ENCODE peak calls at places on chromosomes 7 and 10, in eight cellular contexts. D, Q, T, Y, B, O, N and U are unnamed samples.

GRCh38 chr10:79463578-79464496 is 18.4 kb upstream of the ZCCHC24 start:
- DNase-seq in N (no peak), Q (no peak), O (no peak), Y (no peak), D (no peak), T (no peak), B (no peak), U (peak)

GRCh38 chr10:29691564-29692064 is 56.8 kb upstream of the SVIL start:
- DNase-seq in O (peak), D (no peak), Q (no peak), Y (peak), B (no peak), T (no peak), N (peak), U (no peak)

GRCh38 chr7:131325179-131325840 is 2.4 kb upstream of the MKLN1 start:
- DNase-seq in D (no peak), Q (no peak), Y (peak), T (no peak), B (no peak), N (no peak), O (no peak), U (no peak)

GRCh38 chr10:20963721-20964595 is 66.8 kb upstream of the NEBL start:
- DNase-seq in Y (no peak), Q (no peak), O (no peak), T (no peak), B (no peak), D (no peak), N (no peak), U (no peak)

GRCh38 chr7:50393076-50393475 is 57.1 kb downstream of the FIGNL1 start:
- DNase-seq in Y (no peak), D (no peak), B (no peak), O (no peak), T (no peak), N (no peak), Q (no peak), U (no peak)

GRCh38 chr7:95917622-95918021 is 145.3 kb downstream of the DYNC1I1 start:
- DNase-seq in D (no peak), N (no peak), O (no peak), T (no peak), B (no peak), Y (no peak), Q (no peak), U (no peak)

GRCh38 chr7:111650456-111650999 is 88.2 kb upstream of the IMMP2L start:
- DNase-seq in N (peak), T (no peak), B (peak), Y (peak), D (no peak), O (peak), Q (no peak), U (no peak)

GRCh38 chr7:97835296-97836138 is 36.7 kb downstream of the ASNS start:
- DNase-seq in D (peak), O (peak), Y (peak), T (peak), N (peak), B (peak), Q (peak), U (peak)

GRCh38 chr7:111392294-111392693 is 170.0 kb downstream of the IMMP2L start:
- DNase-seq in D (no peak), Y (no peak), O (no peak), B (no peak), Q (no peak), T (no peak), N (no peak), U (no peak)

GRCh38 chr10:64449603-64450002 is 928.4 kb downstream of the REEP3 start:
- DNase-seq in T (no peak), O (no peak), D (no peak), Q (no peak), Y (no peak), B (no peak), N (no peak), U (no peak)

GRCh38 chr7:43630466-43630865 is 47.6 kb downstream of the STK17A start:
- DNase-seq in N (no peak), B (no peak), Y (no peak), D (no peak), O (no peak), T (no peak), Q (no peak), U (no peak)

GRCh38 chr10:33231621-33232350 is 102.7 kb downstream of the NRP1 start:
- DNase-seq in Q (no peak), B (no peak), O (no peak), D (no peak), Y (no peak), T (no peak), N (no peak), U (no peak)

GRCh38 chr7:35524112-35524804 is 170.7 kb downstream of the HERPUD2 start:
- DNase-seq in N (no peak), Q (no peak), T (no peak), O (no peak), D (no peak), Y (no peak), B (no peak), U (no peak)

GRCh38 chr10:76723781-76724336 is 913.7 kb downstream of the KCNMA1 start:
- DNase-seq in O (no peak), D (peak), B (no peak), Y (no peak), N (no peak), T (no peak), Q (no peak), U (no peak)

GRCh38 chr7:141359740-141360413 is 191.3 kb upstream of the AGK start:
- DNase-seq in O (no peak), N (no peak), D (no peak), Y (no peak), Q (no peak), B (no peak), T (no peak), U (no peak)

GRCh38 chr10:43644252-43644651 is 4.4 kb downstream of the ZNF32 start:
- DNase-seq in Q (no peak), N (no peak), D (no peak), T (no peak), B (no peak), O (no peak), Y (no peak), U (no peak)

GRCh38 chr10:87546221-87546620 is 41.5 kb downstream of the MINPP1 start:
- DNase-seq in Y (peak), B (peak), N (no peak), Q (no peak), T (no peak), D (no peak), O (no peak), U (no peak)

GRCh38 chr10:103858360-103858759 is 3.0 kb upstream of the SH3PXD2A start:
- DNase-seq in Y (no peak), Q (no peak), B (no peak), N (no peak), O (no peak), T (no peak), D (no peak), U (no peak)

GRCh38 chr7:108452707-108453106 is 3.5 kb downstream of the NRCAM start:
- DNase-seq in N (peak), B (no peak), Q (no peak), O (peak), T (no peak), D (no peak), Y (peak), U (no peak)